ENCODE peak calls at places on chromosomes 7 and 10, in nine cellular contexts. R is astrocyte, V is cardiac fibroblast, K is NCI-H1694, Z is NT2/D1, E is ovary, J is left ventricle myocardium superior, T is activated T-helper 1 cell treated with Interleukin-2 at 50 U/mL for 16 hours, S is T-helper 1 cell. M is an unnamed sample.

GRCh38 chr10:57706576-57707299 is 561.0 kb downstream of the IPMK start:
- DNase-seq in R (no peak), V (no peak), K (no peak), Z (no peak), E (no peak), J (no peak), T (no peak), S (no peak), M (no peak)

GRCh38 chr7:128409435-128410091 is at the start of gene IMPDH1:
- DNase-seq in R (no peak), V (peak), K (no peak), Z (peak), E (peak), J (peak), T (peak), S (peak), M (peak)

GRCh38 chr7:39683216-39683845 is 60.0 kb downstream of the RALA start:
- DNase-seq in R (peak), V (peak), K (no peak), Z (no peak), E (no peak), J (no peak), T (no peak), S (no peak), M (peak)

GRCh38 chr7:65379318-65379717 is 5.7 kb downstream of the ZNF92 start:
- DNase-seq in R (peak), V (peak), K (no peak), Z (no peak), E (no peak), J (no peak), T (no peak), S (no peak), M (no peak)

GRCh38 chr10:92640110-92640509 is 47.2 kb downstream of the KIF11 start:
- DNase-seq in R (peak), V (peak), K (no peak), Z (no peak), E (no peak), J (no peak), T (no peak), S (no peak), M (no peak)

GRCh38 chr7:150325110-150325611 is 1.8 kb upstream of the ACTR3C start:
- DNase-seq in R (peak), V (peak), K (no peak), Z (no peak), E (no peak), J (no peak), T (no peak), S (no peak), M (no peak)

GRCh38 chr7:128932862-128933821 is 4.6 kb upstream of the IRF5 start:
- DNase-seq in R (no peak), V (peak), K (no peak), Z (no peak), E (no peak), J (no peak), T (peak), S (peak), M (no peak)

GRCh38 chr7:157488326-157488725 is 151.5 kb downstream of the DNAJB6 start:
- DNase-seq in R (peak), V (no peak), K (no peak), Z (no peak), E (no peak), J (no peak), T (no peak), S (no peak), M (no peak)

GRCh38 chr7:1291846-1292765 is 59.4 kb downstream of the UNCX start:
- DNase-seq in R (no peak), V (no peak), K (no peak), Z (no peak), E (no peak), J (peak), T (no peak), S (no peak), M (no peak)

GRCh38 chr7:90430614-90431445 is 27.6 kb downstream of the CLDN12 start:
- DNase-seq in R (no peak), V (no peak), K (no peak), Z (no peak), E (no peak), J (no peak), T (no peak), S (no peak), M (peak)

GRCh38 chr7:121322460-121322859 is 6.3 kb upstream of the WNT16 start:
- DNase-seq in R (no peak), V (no peak), K (no peak), Z (no peak), E (no peak), J (no peak), T (no peak), S (no peak), M (no peak)

GRCh38 chr7:153301908-153302307 is 542.4 kb downstream of the ACTR3B start:
- DNase-seq in R (no peak), V (no peak), K (no peak), Z (no peak), E (no peak), J (no peak), T (no peak), S (no peak), M (no peak)

GRCh38 chr7:67377939-67378862 is 381.6 kb downstream of the TYW1 start:
- DNase-seq in R (peak), V (peak), K (peak), Z (peak), E (peak), J (peak), T (peak), S (peak), M (peak)

GRCh38 chr7:68535266-68535665 is 1063.0 kb upstream of the AUTS2 start:
- DNase-seq in R (no peak), V (no peak), K (no peak), Z (no peak), E (no peak), J (no peak), T (no peak), S (no peak), M (no peak)

GRCh38 chr7:107684947-107685463 is 24.4 kb downstream of the SLC26A4 start:
- DNase-seq in R (no peak), V (no peak), K (no peak), Z (no peak), E (no peak), J (no peak), T (no peak), S (no peak), M (no peak)

GRCh38 chr7:121960678-121961461 is 87.9 kb downstream of the PTPRZ1 start:
- DNase-seq in R (peak), V (peak), K (no peak), Z (no peak), E (no peak), J (no peak), T (no peak), S (no peak), M (no peak)

GRCh38 chr10:79375321-79376077 is 28.2 kb downstream of the PPIF start:
- DNase-seq in R (peak), V (peak), K (no peak), Z (no peak), E (no peak), J (no peak), T (no peak), S (no peak), M (no peak)

GRCh38 chr10:30931094-30931493 is 100.6 kb downstream of the ZNF438 start:
- DNase-seq in R (no peak), V (peak), K (no peak), Z (no peak), E (no peak), J (no peak), T (no peak), S (no peak), M (no peak)

GRCh38 chr10:61024801-61025201 is 80.8 kb upstream of the RHOBTB1 start:
- DNase-seq in R (peak), V (peak), K (no peak), Z (no peak), E (no peak), J (no peak), T (no peak), S (no peak), M (peak)

GRCh38 chr10:93288679-93289634 is 193.2 kb downstream of the MYOF start:
- DNase-seq in R (peak), V (peak), K (peak), Z (peak), E (peak), J (peak), T (peak), S (peak), M (peak)

GRCh38 chr10:46518028-46518725 is 38.3 kb downstream of the GPRIN2 start:
- DNase-seq in R (no peak), V (no peak), K (no peak), Z (no peak), E (peak), J (no peak), T (no peak), S (no peak), M (no peak)

GRCh38 chr7:100546129-100546867 is 7.3 kb downstream of the AGFG2 start:
- DNase-seq in R (no peak), V (peak), K (no peak), Z (no peak), E (peak), J (no peak), T (no peak), S (no peak), M (no peak)

GRCh38 chr7:137343483-137343841 is at the start of gene PTN:
- DNase-seq in R (peak), V (peak), K (no peak), Z (peak), E (peak), J (peak), T (no peak), S (no peak), M (peak)

GRCh38 chr7:55074008-55074499 is 55.2 kb downstream of the EGFR start:
- DNase-seq in R (peak), V (peak), K (no peak), Z (no peak), E (peak), J (peak), T (no peak), S (peak), M (no peak)

GRCh38 chr10:74292871-74293427 is 141.9 kb downstream of the ADK start:
- DNase-seq in R (peak), V (peak), K (no peak), Z (no peak), E (no peak), J (no peak), T (no peak), S (no peak), M (no peak)

GRCh38 chr10:124939290-124939689 is 2.6 kb upstream of the ZRANB1 start:
- DNase-seq in R (no peak), V (no peak), K (no peak), Z (no peak), E (no peak), J (no peak), T (no peak), S (no peak), M (no peak)

GRCh38 chr7:95989301-95989700 is 216.9 kb downstream of the DYNC1I1 start:
- DNase-seq in R (no peak), V (no peak), K (no peak), Z (no peak), E (no peak), J (no peak), T (no peak), S (no peak), M (no peak)

GRCh38 chr10:63702107-63702506 is 180.9 kb downstream of the REEP3 start:
- DNase-seq in R (no peak), V (no peak), K (peak), Z (no peak), E (no peak), J (no peak), T (no peak), S (no peak), M (no peak)

GRCh38 chr10:100480002-100480401 is 17.2 kb downstream of the WNT8B start:
- DNase-seq in R (no peak), V (no peak), K (no peak), Z (no peak), E (no peak), J (no peak), T (no peak), S (no peak), M (no peak)

GRCh38 chr10:48929413-48929990 is 10.1 kb downstream of the LRRC18 start:
- DNase-seq in R (no peak), V (no peak), K (no peak), Z (no peak), E (no peak), J (no peak), T (no peak), S (no peak), M (no peak)

GRCh38 chr10:131923059-131923756 is 22.4 kb downstream of the PPP2R2D start:
- DNase-seq in R (no peak), V (peak), K (no peak), Z (no peak), E (no peak), J (no peak), T (no peak), S (no peak), M (no peak)